ENCODE peak calls at places on chromosomes 11 and 22, in nine cellular contexts. W is prostate gland; N is gastrocnemius medialis; M is CD4-positive, CD25-positive, alpha-beta regulatory T cell; K is heart right ventricle; B is mammary epithelial cell; Z is neuronal stem cell; X is heart left ventricle; P is fibroblast of lung. R is an unnamed sample.

GRCh38 chr11:94308024-94308423 is 3.6 kb downstream of the IZUMO1R start:
- DNase-seq in W (no peak), N (no peak), M (no peak), K (no peak), B (no peak), Z (no peak), X (no peak), P (no peak), R (no peak)

GRCh38 chr11:88281317-88281712 is 56.2 kb downstream of the CTSC start:
- DNase-seq in W (no peak), N (no peak), M (no peak), K (no peak), B (no peak), Z (no peak), X (no peak), P (peak; percentile 8), R (no peak)

GRCh38 chr11:126123686-126124085 is 61.0 kb upstream of the CDON start:
- DNase-seq in W (no peak), N (no peak), M (no peak), K (no peak), B (no peak), Z (no peak), X (no peak), P (no peak), R (no peak)

GRCh38 chr11:102709211-102709980 is 3.8 kb upstream of the MMP27 start:
- DNase-seq in W (no peak), N (no peak), M (no peak), K (no peak), B (peak; percentile 18), Z (no peak), X (no peak), P (no peak), R (no peak)

GRCh38 chr11:128624269-128625170 is 37.2 kb upstream of the ETS1 start:
- DNase-seq in W (peak; percentile 51), N (peak; percentile 56), M (peak; percentile 96), K (no peak), B (no peak), Z (no peak), X (no peak), P (no peak), R (peak; percentile 59)

GRCh38 chr22:43346521-43346929 is 3.4 kb upstream of the SCUBE1 start:
- DNase-seq in W (peak; percentile 57), N (peak; percentile 21), M (peak; percentile 56), K (peak; percentile 62), B (peak; percentile 9), Z (peak; percentile 51), X (peak; percentile 41), P (peak; percentile 19), R (peak; percentile 56)

GRCh38 chr11:86066033-86066432 is 2.9 kb downstream of the PICALM start:
- DNase-seq in W (no peak), N (no peak), M (no peak), K (no peak), B (no peak), Z (no peak), X (no peak), P (no peak), R (no peak)

GRCh38 chr11:22433066-22433450 is 94.9 kb downstream of the SLC17A6 start:
- DNase-seq in W (no peak), N (no peak), M (no peak), K (no peak), B (no peak), Z (no peak), X (no peak), P (no peak), R (no peak)

GRCh38 chr11:66113132-66113856 is 43.2 kb downstream of the PACS1 start:
- DNase-seq in W (no peak), N (no peak), M (peak; percentile 39), K (no peak), B (peak; percentile 81), Z (no peak), X (no peak), P (peak; percentile 58), R (no peak)

GRCh38 chr11:66115638-66116410 is 45.8 kb downstream of the PACS1 start:
- DNase-seq in W (no peak), N (no peak), M (peak; percentile 90), K (no peak), B (no peak), Z (no peak), X (no peak), P (no peak), R (no peak)

GRCh38 chr11:66118847-66119246 is 48.8 kb downstream of the PACS1 start:
- DNase-seq in W (no peak), N (no peak), M (no peak), K (no peak), B (no peak), Z (no peak), X (no peak), P (no peak), R (no peak)

GRCh38 chr11:66119348-66120133 is 49.5 kb downstream of the PACS1 start:
- DNase-seq in W (no peak), N (no peak), M (no peak), K (no peak), B (peak; percentile 77), Z (no peak), X (no peak), P (peak; percentile 71), R (no peak)

DNA sequence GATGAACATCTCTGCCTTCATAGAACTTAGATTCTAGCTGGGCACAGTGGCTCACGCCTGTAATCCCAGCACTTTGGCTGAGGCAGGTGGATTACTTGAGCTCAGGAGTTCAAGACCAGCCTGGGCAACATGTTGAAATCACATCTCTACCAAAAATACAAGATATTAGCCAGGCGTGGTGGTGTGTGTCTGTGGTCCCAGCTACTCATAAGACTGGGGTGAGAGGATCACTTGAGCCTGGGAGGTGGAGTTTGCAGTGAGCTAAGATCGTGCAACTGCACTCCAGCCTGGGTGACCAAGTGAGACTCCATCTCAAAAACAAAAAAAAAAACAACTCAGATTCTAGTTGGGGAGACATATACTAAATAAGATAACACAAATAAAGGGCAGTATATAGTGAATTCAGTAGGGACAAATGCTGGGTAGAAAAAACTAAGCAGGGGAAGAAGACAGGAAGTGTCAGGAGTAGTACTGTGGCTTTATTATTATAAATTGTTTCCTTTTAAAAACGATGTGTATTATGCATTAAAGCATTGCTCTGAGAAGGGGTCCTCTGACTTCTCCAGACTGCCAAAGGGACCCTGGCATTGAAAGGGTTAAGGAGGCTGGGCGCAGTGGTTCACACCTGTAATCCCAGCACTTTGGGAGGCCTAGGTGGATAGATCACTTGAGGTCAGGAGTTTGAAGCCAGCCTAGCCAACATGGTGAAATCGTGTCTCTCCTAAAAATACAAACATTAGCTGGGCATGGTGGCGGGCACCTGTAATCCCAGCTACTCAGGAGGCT is 46.7 kb downstream of the PACS1 start:
- DNase-seq in W (no peak), N (no peak), M (peak; percentile 27), K (no peak), B (no peak), Z (no peak), X (no peak), P (no peak), R (no peak)
- H3K4me3 ChIP-seq in W (no peak overlapping the region), N (no peak overlapping the region), M (peak overlapping the region; percentile 73), K (no peak overlapping the region), B (no peak overlapping the region), Z (no peak overlapping the region), X (no peak overlapping the region), P (no peak overlapping the region), R (peak overlapping the region; percentile 10)

GRCh38 chr11:16902182-16902581 is 112.0 kb downstream of the PLEKHA7 start:
- DNase-seq in W (no peak), N (no peak), M (peak; percentile 57), K (no peak), B (peak; percentile 99), Z (no peak), X (no peak), P (no peak), R (no peak)

GRCh38 chr11:16899708-16900107 is 114.5 kb downstream of the PLEKHA7 start:
- DNase-seq in W (no peak), N (no peak), M (no peak), K (no peak), B (no peak), Z (no peak), X (no peak), P (no peak), R (no peak)

GRCh38 chr11:16902979-16903378 is 111.2 kb downstream of the PLEKHA7 start:
- DNase-seq in W (no peak), N (no peak), M (peak; percentile 53), K (no peak), B (peak; percentile 35), Z (no peak), X (no peak), P (no peak), R (no peak)

GRCh38 chr11:16909375-16910035 is 104.7 kb downstream of the PLEKHA7 start:
- DNase-seq in W (no peak), N (no peak), M (peak; percentile 50), K (no peak), B (no peak), Z (no peak), X (no peak), P (no peak), R (no peak)

DNA sequence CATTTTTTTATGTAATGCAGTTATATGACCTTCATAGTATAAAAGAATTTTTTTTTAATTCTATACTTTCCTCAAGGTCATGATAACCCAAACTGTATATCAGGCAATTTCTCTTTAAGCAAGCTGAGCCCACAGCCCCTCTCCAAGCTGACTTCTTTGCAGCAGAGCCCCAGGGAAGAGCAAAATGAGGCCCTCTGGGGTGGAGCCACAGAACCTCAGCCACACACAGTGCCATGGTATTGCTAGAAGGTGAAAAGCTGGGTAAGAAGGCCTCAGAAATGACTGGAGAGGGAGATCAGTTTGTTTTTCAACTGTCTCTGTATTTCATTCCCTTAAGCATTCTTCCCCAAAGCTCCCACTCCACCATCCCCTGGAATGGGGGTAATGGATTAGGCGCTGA is 108.8 kb downstream of the PLEKHA7 start:
- DNase-seq in W (no peak), N (no peak), M (no peak), K (no peak), B (no peak), Z (no peak), X (no peak), P (no peak), R (no peak)
- H3K27ac ChIP-seq in W (no peak overlapping the region), N (no peak overlapping the region), M (no peak overlapping the region), K (peak overlapping the region; percentile 34), B (no peak overlapping the region), Z (no peak overlapping the region), X (peak overlapping the region; percentile 2), P (no peak overlapping the region), R (no peak overlapping the region)

DNA sequence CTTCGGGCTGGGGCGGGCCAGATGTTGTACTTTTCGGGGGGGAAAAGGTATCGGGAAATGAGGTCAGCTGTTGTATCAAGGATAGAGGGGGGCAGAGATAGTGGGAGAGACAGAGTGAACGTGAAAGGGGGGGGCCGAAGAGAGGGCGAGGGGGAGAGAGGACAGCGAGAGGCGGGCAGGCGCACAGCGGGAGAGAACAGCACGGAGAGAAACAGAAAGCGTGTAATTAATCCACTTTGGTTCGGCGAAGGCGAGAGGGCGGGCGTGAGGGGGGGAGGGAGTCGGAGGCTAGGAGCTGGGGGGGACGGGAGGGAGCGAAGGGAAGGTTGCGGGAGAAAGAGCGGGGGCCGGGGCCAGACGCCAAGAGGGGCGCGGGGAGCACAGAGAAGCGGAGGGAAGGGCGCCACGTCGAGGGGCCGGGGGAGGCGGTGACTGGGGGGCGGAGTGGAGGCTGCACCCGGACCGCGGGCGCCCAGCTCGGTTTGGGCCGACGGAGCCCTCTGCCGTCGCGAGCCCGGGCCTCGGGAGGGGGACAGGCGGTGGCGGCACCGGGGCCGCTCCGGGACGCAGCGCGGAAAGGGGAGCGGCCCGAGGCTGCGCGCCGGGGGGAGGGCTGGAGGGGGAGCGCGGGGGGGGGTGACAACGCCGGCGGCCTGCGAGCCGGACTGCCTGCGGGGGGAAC is 612 bp downstream of the IGF2 start:
- DNase-seq in W (no peak), N (no peak), M (no peak), K (peak; percentile 25), B (no peak), Z (no peak), X (no peak), P (peak; percentile 21), R (no peak)
- H3K4me3 ChIP-seq in W (peak overlapping the region; percentile 22), N (peak overlapping the region; percentile 39), M (no peak overlapping the region), K (peak overlapping the region; percentile 46), B (no peak overlapping the region), Z (peak overlapping the region; percentile 62), X (peak overlapping the region; percentile 31), P (peak overlapping the region; percentile 39), R (peak overlapping the region; percentile 49)

DNA sequence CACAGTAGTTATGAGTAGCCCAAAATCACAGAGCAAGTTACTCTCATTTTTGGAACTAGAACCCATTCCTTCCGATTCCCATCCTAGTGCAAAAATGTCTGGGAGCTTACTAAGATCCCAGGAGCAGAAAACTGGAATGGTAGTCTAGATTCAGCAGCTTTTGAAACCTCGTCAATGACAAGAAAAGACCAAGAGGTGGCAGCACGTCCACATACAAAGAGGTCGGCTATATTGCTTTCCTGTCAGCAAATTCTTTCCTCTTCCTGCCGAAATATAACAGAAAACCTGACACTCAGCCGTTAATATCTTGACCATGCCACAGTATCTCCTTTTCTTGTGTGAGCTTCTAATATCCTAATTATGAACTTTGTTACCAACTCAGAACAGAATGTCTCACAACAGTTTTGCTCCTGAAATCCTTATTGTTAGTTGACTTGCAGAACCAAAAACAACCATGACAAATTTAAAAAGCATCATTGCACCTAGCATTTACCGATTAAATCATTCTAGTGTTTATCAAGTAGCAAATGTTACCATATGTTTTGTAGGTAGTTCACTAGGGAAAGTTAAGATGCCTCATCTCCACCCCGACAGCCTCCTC is 92.8 kb upstream of the OR9G4 start:
- DNase-seq in W (peak; percentile 41), N (peak; percentile 17), M (peak; percentile 40), K (no peak), B (peak; percentile 57), Z (peak; percentile 62), X (peak; percentile 10), P (peak; percentile 62), R (no peak)
- H3K27ac ChIP-seq in W (no peak overlapping the region), N (no peak overlapping the region), M (no peak overlapping the region), K (no peak overlapping the region), B (no peak overlapping the region), Z (no peak overlapping the region), X (no peak overlapping the region), P (no peak overlapping the region), R (no peak overlapping the region)